ENCODE peak calls at places on chromosome 19, in five cellular contexts. G, W, Y, X and O are unnamed samples.
A peak's percentile ranks its signal among the peaks of the same experiment; 100 is the strongest.

GRCh38 chr19:2456301-2456570 is 523 bp downstream of the LMNB2 start:
- DNase-seq in G (no peak), W (no peak), Y (no peak), X (no peak), O (no peak)

GRCh38 chr19:43224855-43225253 is 19.4 kb upstream of the PSG4 start:
- DNase-seq in G (no peak), W (no peak), Y (no peak), X (no peak), O (no peak)

GRCh38 chr19:55494172-55494761 is 6.0 kb downstream of the SSC5D start:
- DNase-seq in G (no peak), W (no peak), Y (no peak), X (no peak), O (peak; percentile 76)

GRCh38 chr19:7471696-7472620 is 16.9 kb downstream of the PEX11G start:
- DNase-seq in G (no peak), W (no peak), Y (no peak), X (no peak), O (no peak)

GRCh38 chr19:32692727-32693061 is 1.1 kb downstream of the NUDT19 start:
- DNase-seq in G (no peak), W (no peak), Y (no peak), X (no peak), O (no peak)

GRCh38 chr19:46901701-46902401 is 41.1 kb downstream of the ARHGAP35 start:
- DNase-seq in G (no peak), W (no peak), Y (no peak), X (no peak), O (no peak)

GRCh38 chr19:873084-874019 is 13.9 kb downstream of the CFD start:
- DNase-seq in G (peak; percentile 62), W (no peak), Y (no peak), X (peak; percentile 48), O (no peak)

GRCh38 chr19:58372311-58373133 is 8.3 kb downstream of the ZNF837 start:
- DNase-seq in G (no peak), W (no peak), Y (peak; percentile 32), X (no peak), O (no peak)

GRCh38 chr19:44598355-44598754 is 15.0 kb upstream of the IGSF23 start:
- DNase-seq in G (no peak), W (no peak), Y (no peak), X (no peak), O (no peak)

GRCh38 chr19:16367269-16367683 is 42.6 kb downstream of the KLF2 start:
- DNase-seq in G (no peak), W (no peak), Y (no peak), X (peak; percentile 49), O (no peak)

GRCh38 chr19:41646589-41647204 is 19.8 kb upstream of the CEACAM4 start:
- DNase-seq in G (no peak), W (no peak), Y (peak; percentile 76), X (no peak), O (no peak)

GRCh38 chr19:52734340-52734892 is 428 bp downstream of the ZNF611 start:
- DNase-seq in G (peak; percentile 59), W (no peak), Y (peak; percentile 65), X (no peak), O (no peak)

GRCh38 chr19:46069841-46070341 is 29.1 kb upstream of the IGFL4 start:
- DNase-seq in G (no peak), W (no peak), Y (no peak), X (no peak), O (no peak)

GRCh38 chr19:39509233-39509632 is 5.7 kb upstream of the SELENOV start:
- DNase-seq in G (no peak), W (no peak), Y (no peak), X (no peak), O (no peak)

GRCh38 chr19:39507715-39508364 is 7.1 kb upstream of the SELENOV start:
- DNase-seq in G (peak; percentile 44), W (no peak), Y (no peak), X (no peak), O (no peak)

GRCh38 chr19:39508629-39509028 is 6.3 kb upstream of the SELENOV start:
- DNase-seq in G (no peak), W (no peak), Y (no peak), X (no peak), O (no peak)

GRCh38 chr19:39506944-39507714 is 7.8 kb upstream of the SELENOV start:
- DNase-seq in G (peak; percentile 95), W (no peak), Y (no peak), X (no peak), O (no peak)

DNA sequence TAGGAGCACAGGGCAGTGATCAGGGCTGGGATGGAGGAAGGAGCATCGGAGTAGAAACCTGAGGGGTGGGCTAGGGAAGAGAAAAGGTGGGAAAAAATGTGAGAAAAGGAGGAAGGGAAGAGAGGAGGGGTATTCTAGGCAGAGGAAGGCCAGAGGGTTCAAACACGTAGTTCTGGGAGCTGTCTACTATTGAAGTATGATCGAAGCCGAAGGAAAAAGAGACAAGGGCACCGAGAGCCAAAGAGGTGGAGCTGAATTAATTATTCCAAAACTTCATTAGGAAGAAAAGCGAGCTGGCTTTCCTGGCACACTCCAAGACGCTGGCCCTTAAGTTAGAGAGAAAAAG is 7.8 kb downstream of the DLL3 start:
- DNase-seq in G (no peak), W (no peak), Y (no peak), X (no peak), O (no peak)
- H3K27me3 ChIP-seq in G (peaks cover 86% of the 10 kb centered on the region), W (peaks cover 17% of the 10 kb centered on the region), Y (no peaks in the 10 kb centered on the region), X (peaks cover 15% of the 10 kb centered on the region), O (peaks cover 19% of the 10 kb centered on the region)

DNA sequence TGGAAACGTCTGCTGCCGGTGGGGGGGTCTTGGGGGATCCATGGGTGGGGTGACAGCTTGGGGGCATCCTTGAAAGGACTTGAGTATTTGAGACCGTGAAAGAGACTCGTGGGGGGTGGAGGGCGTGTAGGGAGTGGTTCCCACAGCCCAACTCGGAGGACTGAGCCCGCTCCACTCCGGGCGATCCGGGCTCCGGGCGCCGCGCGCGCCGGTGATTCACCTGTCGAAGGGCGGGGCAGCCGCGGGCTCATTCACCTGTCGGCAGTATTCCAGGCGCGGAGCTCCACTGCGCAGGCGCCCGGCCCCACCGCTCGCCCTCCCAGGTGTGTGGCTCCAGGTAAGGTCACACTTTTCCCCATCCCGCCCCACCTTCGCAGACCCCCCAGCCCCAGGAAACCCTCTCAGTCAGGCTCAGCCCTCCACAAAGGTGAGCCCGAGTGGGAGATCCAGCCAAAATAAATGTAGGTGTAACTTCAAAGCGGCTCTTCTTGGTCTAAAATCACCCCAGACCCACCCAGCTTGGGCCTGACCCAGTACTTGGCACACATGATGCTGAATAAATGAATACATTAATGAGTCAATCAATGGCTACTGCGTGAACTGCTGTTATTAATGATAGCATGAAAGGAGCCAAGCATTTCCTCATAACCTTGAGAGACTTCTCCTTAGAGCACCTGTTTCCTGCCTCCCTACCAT is 4.7 kb downstream of the NOTCH3 start:
- DNase-seq in G (peak; percentile 70), W (no peak), Y (peak; percentile 97), X (no peak), O (no peak)
- H3K27ac ChIP-seq in G (no peak overlapping the region), W (peak overlapping the region; percentile 96), Y (peak overlapping the region; percentile 79), X (no peak overlapping the region), O (peak overlapping the region; percentile 82)

DNA sequence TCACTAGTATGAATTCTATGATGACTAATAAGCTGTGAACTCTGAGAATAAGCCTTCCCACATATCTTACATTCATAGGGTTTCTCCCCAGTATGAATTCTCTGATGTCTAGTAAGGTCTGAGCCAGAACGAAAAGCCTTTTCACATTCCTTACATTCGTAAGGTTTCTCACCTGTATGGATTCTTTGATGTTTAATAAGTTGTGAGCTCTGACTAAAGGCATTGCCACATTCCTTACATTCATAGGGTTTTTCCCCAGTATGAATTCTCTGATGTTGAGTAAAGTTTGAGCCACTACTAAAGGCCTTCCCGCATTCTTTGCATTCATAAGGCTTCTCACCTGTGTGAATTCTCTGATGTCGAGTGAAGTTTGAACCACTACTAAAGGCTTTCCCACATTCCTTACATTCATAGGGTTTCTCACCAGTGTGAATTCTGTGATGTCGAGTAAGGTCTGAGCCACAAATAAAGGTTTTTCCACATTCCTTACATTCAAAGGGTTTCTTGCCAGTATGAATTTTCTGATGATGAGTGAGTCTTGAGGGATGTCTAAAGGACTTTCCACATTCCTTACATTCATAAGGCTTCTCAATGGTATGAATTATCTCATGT is 30.7 kb upstream of the ZFP82 start:
- DNase-seq in G (no peak), W (no peak), Y (no peak), X (no peak), O (no peak)
- H3K9me3 ChIP-seq in G (peaks cover 50% of the 10 kb centered on the region), W (peaks cover 77% of the 10 kb centered on the region), Y (peaks cover 3% of the 10 kb centered on the region), X (peaks cover 50% of the 10 kb centered on the region), O (peaks cover 27% of the 10 kb centered on the region)

GRCh38 chr19:35291916-35292315 is at the start of gene MAG:
- DNase-seq in G (no peak), W (no peak), Y (no peak), X (no peak), O (no peak)
- H3K27me3 ChIP-seq in G (no peaks in the 10 kb centered on the region), W (no peaks in the 10 kb centered on the region), Y (no peaks in the 10 kb centered on the region), X (no peaks in the 10 kb centered on the region), O (peaks cover 44% of the 10 kb centered on the region)

DNA sequence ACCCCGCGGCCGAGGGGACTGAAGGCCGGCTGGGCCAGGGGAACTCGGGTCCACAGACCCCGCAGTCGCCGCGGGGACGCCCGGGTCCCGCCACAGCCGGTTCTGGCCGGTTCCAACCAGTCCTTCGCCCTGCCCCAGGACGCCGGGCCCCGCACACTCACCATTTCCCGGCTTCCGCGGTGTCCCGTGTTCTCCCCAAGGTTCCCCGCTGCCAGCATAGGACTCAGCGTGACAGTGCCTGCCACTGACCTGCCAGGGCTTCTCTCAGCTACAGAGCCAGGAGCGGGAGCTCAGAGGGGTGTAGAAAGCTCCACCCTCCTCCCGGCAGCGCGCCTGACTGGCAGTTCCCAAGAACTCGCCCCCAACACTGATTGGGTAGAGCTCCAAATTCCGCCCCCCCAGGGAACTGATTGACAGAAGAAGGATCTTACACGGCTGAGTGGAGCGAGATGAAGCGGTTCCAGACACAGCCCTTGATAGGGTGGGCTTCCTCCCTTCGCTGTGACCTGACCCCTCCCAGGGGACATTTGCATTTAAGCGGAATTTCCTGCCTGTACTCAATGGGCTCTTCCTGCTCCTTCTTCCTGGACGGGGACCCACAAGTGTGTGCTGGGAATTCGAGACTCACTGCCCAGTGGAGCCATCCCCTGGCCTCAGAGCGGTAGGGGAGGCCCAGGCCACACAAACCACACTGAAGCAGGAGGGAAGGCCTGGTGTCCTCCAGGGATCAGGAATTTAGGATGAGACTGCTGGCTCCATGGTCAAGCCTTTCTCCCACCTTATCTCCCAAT is at the start of gene ZNF442:
- DNase-seq in G (peak; percentile 100), W (peak; percentile 84), Y (peak; percentile 92), X (peak; percentile 46), O (peak; percentile 94)
- H3K27ac ChIP-seq in G (peak within 1 kb of the TSS; percentile 88), W (peak within 1 kb of the TSS; percentile 90), Y (peak within 1 kb of the TSS; percentile 91), X (peak within 1 kb of the TSS; percentile 39), O (peak within 1 kb of the TSS; percentile 87)